ENCODE peak calls at places on chromosomes 7 and 10, in five cellular contexts. S, D, P, R and W are unnamed samples.

GRCh38 chr7:1121886-1122831 is 34.2 kb downstream of the GPER1 start:
- DNase-seq in S (no peak), D (no peak), P (no peak), R (no peak), W (no peak)

GRCh38 chr10:23172846-23173548 is 19.1 kb upstream of the PTF1A start:
- DNase-seq in S (no peak), D (no peak), P (no peak), R (no peak), W (no peak)

GRCh38 chr10:806451-807162 is 117.1 kb upstream of the DIP2C start:
- DNase-seq in S (peak; percentile 27), D (no peak), P (no peak), R (no peak), W (no peak)

GRCh38 chr10:18005781-18006456 is 54.2 kb downstream of the SLC39A12 start:
- DNase-seq in S (no peak), D (no peak), P (no peak), R (no peak), W (no peak)

GRCh38 chr10:46992794-46993552 is 81.7 kb downstream of the PTPN20 start:
- DNase-seq in S (no peak), D (no peak), P (no peak), R (peak; percentile 33), W (peak; percentile 5)

GRCh38 chr7:64799-65430 is 127.5 kb upstream of the FAM20C start:
- DNase-seq in S (no peak), D (peak; percentile 49), P (no peak), R (no peak), W (no peak)

GRCh38 chr7:1386623-1387220 is 72.5 kb downstream of the MICALL2 start:
- DNase-seq in S (peak; percentile 13), D (no peak), P (no peak), R (no peak), W (no peak)

GRCh38 chr10:73889014-73889413 is 14.7 kb upstream of the CAMK2G start:
- DNase-seq in S (no peak), D (peak; percentile 75), P (no peak), R (peak; percentile 20), W (no peak)

GRCh38 chr7:112160130-112160770 is 45.9 kb downstream of the DOCK4 start:
- DNase-seq in S (no peak), D (no peak), P (no peak), R (no peak), W (peak; percentile 13)

GRCh38 chr7:71266912-71267311 is 135.0 kb downstream of the GALNT17 start:
- DNase-seq in S (no peak), D (no peak), P (no peak), R (no peak), W (no peak)

GRCh38 chr7:75795831-75796285 is 17.7 kb downstream of the CCL24 start:
- DNase-seq in S (no peak), D (no peak), P (no peak), R (no peak), W (no peak)

GRCh38 chr7:102255916-102256315 is 30.8 kb upstream of the SH2B2 start:
- DNase-seq in S (no peak), D (no peak), P (no peak), R (no peak), W (no peak)